ENCODE peak calls at places on chromosomes 7 and 10, in eight cellular contexts. One of them, this sample, is unnamed.

GRCh38 chr10:49282879-49283321 is 16.1 kb upstream of the C10orf71 start:
- DNase-seq in IMR-90: no peak
- DNase-seq in NB4: peak
- DNase-seq in PC-3: no peak
- DNase-seq in psoas muscle: peak
- DNase-seq in foreskin keratinocyte: no peak
- DNase-seq in endothelial cell: no peak
- DNase-seq in CD4-positive, alpha-beta T cell: no peak
- DNase-seq in this sample: no peak

GRCh38 chr7:114412548-114412947 is 2.1 kb upstream of the FOXP2 start:
- DNase-seq in PC-3: no peak
- DNase-seq in endothelial cell: no peak
- DNase-seq in NB4: no peak
- DNase-seq in psoas muscle: no peak
- DNase-seq in foreskin keratinocyte: no peak
- DNase-seq in IMR-90: no peak
- DNase-seq in CD4-positive, alpha-beta T cell: no peak
- DNase-seq in this sample: no peak

GRCh38 chr7:108045154-108045553 is 42.2 kb upstream of the LAMB1 start:
- DNase-seq in foreskin keratinocyte: no peak
- DNase-seq in psoas muscle: no peak
- DNase-seq in NB4: no peak
- DNase-seq in CD4-positive, alpha-beta T cell: no peak
- DNase-seq in IMR-90: peak
- DNase-seq in PC-3: no peak
- DNase-seq in endothelial cell: no peak
- DNase-seq in this sample: no peak

GRCh38 chr7:112080441-112080840 is 125.8 kb downstream of the DOCK4 start:
- DNase-seq in foreskin keratinocyte: peak
- DNase-seq in endothelial cell: no peak
- DNase-seq in psoas muscle: no peak
- DNase-seq in CD4-positive, alpha-beta T cell: no peak
- DNase-seq in PC-3: peak
- DNase-seq in IMR-90: peak
- DNase-seq in NB4: peak
- DNase-seq in this sample: no peak

GRCh38 chr10:85666987-85667386 is 699.6 kb downstream of the GRID1 start:
- DNase-seq in IMR-90: no peak
- DNase-seq in foreskin keratinocyte: no peak
- DNase-seq in NB4: no peak
- DNase-seq in CD4-positive, alpha-beta T cell: no peak
- DNase-seq in psoas muscle: no peak
- DNase-seq in endothelial cell: no peak
- DNase-seq in PC-3: no peak
- DNase-seq in this sample: no peak

GRCh38 chr7:71925663-71926062 is 486.5 kb downstream of the CALN1 start:
- DNase-seq in NB4: peak
- DNase-seq in foreskin keratinocyte: no peak
- DNase-seq in IMR-90: no peak
- DNase-seq in PC-3: no peak
- DNase-seq in psoas muscle: no peak
- DNase-seq in CD4-positive, alpha-beta T cell: no peak
- DNase-seq in endothelial cell: no peak
- DNase-seq in this sample: no peak

GRCh38 chr7:135939268-135939667 is 37.9 kb downstream of the MTPN start:
- DNase-seq in PC-3: no peak
- DNase-seq in endothelial cell: no peak
- DNase-seq in CD4-positive, alpha-beta T cell: no peak
- DNase-seq in foreskin keratinocyte: no peak
- DNase-seq in NB4: no peak
- DNase-seq in psoas muscle: no peak
- DNase-seq in IMR-90: no peak
- DNase-seq in this sample: no peak

GRCh38 chr10:96740579-96741281 is 20.4 kb upstream of the PIK3AP1 start:
- DNase-seq in IMR-90: no peak
- DNase-seq in NB4: peak
- DNase-seq in CD4-positive, alpha-beta T cell: no peak
- DNase-seq in endothelial cell: no peak
- DNase-seq in psoas muscle: peak
- DNase-seq in PC-3: no peak
- DNase-seq in foreskin keratinocyte: no peak
- DNase-seq in this sample: no peak

GRCh38 chr7:129713544-129713943 is 102.0 kb downstream of the NRF1 start:
- DNase-seq in IMR-90: no peak
- DNase-seq in CD4-positive, alpha-beta T cell: no peak
- DNase-seq in endothelial cell: no peak
- DNase-seq in PC-3: no peak
- DNase-seq in psoas muscle: no peak
- DNase-seq in NB4: no peak
- DNase-seq in foreskin keratinocyte: no peak
- DNase-seq in this sample: no peak

DNA sequence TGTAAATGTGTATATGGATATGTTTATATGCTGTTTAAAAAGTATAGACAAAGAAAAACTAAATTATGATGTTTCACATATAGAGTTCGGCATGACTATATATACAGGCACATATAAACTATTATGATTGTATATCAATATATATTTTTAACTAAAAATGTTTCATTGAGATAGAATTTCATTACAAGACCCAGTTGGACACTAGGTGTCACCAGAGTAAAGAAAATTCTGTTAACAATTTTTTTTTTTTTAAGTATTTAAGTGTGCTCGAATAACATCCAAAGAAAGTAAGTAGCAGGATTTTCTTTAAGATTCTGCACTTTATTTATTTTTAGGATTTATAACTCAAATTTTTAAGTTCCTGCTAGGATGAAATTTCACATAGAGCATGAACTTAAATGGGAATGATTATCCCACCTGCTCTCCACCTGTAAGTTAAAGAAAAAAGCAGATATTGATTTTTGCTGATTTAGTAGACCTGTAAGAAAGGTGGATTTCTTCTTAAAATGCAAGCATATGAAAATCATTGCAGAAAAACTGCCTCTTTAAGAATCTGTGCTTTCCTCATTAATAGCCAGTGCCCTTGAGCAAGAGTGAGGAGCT is 961.5 kb downstream of the PCDH15 start:
- DNase-seq in NB4: peak
- DNase-seq in CD4-positive, alpha-beta T cell: no peak
- DNase-seq in psoas muscle: no peak
- DNase-seq in endothelial cell: no peak
- DNase-seq in PC-3: peak
- DNase-seq in IMR-90: peak
- DNase-seq in foreskin keratinocyte: peak
- DNase-seq in this sample: no peak
- TF ChIP-seq CTCF in NB4: no peak
- TF ChIP-seq CTCF in CD4-positive, alpha-beta T cell: no peak
- TF ChIP-seq CTCF in psoas muscle: peak
- TF ChIP-seq CTCF in endothelial cell: peak
- TF ChIP-seq CTCF in PC-3: peak
- TF ChIP-seq CTCF in IMR-90: peak
- TF ChIP-seq CTCF in foreskin keratinocyte: peak
- TF ChIP-seq CTCF in this sample: peak

GRCh38 chr10:14954934-14955333 is 1.0 kb upstream of the DCLRE1C start:
- DNase-seq in IMR-90: no peak
- DNase-seq in PC-3: no peak
- DNase-seq in NB4: no peak
- DNase-seq in CD4-positive, alpha-beta T cell: no peak
- DNase-seq in foreskin keratinocyte: no peak
- DNase-seq in endothelial cell: no peak
- DNase-seq in psoas muscle: no peak
- DNase-seq in this sample: no peak

GRCh38 chr10:14949291-14949690 is 4.6 kb downstream of the DCLRE1C start:
- DNase-seq in PC-3: no peak
- DNase-seq in IMR-90: no peak
- DNase-seq in endothelial cell: no peak
- DNase-seq in NB4: peak
- DNase-seq in CD4-positive, alpha-beta T cell: no peak
- DNase-seq in foreskin keratinocyte: no peak
- DNase-seq in psoas muscle: no peak
- DNase-seq in this sample: no peak

GRCh38 chr10:14952851-14953451 is 945 bp downstream of the DCLRE1C start:
- DNase-seq in endothelial cell: peak
- DNase-seq in foreskin keratinocyte: no peak
- DNase-seq in CD4-positive, alpha-beta T cell: no peak
- DNase-seq in psoas muscle: no peak
- DNase-seq in NB4: peak
- DNase-seq in IMR-90: peak
- DNase-seq in PC-3: no peak
- DNase-seq in this sample: no peak

GRCh38 chr10:14954001-14954770 is at the start of gene DCLRE1C:
- DNase-seq in psoas muscle: peak
- DNase-seq in endothelial cell: peak
- DNase-seq in NB4: peak
- DNase-seq in CD4-positive, alpha-beta T cell: peak
- DNase-seq in PC-3: peak
- DNase-seq in foreskin keratinocyte: peak
- DNase-seq in IMR-90: peak
- DNase-seq in this sample: peak

DNA sequence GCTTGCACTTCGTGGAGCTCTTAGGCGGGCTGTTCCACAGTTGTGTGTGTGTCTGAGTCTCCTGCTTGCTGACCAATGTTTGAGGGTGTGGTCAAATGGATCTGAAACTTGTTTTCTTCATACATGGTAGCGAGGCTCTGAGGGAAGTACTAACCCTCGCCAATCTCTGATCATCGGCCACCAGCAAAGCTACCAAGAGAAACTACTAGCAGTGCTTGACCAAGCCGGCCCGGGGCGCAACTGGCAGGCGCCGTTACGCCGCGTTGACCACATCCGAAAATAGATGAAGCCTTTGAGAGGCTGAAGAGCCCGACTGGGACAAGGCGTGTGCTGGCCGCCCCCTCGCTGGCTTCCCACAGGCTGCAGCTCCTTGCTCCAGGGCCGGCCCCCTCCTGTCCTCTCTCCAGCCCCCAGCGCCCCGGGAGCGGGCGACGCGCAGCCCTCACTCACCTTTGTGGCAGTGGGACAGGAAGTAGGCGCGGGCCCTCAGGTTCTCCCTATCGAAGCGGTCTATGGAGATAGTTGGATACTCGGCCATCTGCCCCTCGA is 370 bp downstream of the DCLRE1C start:
- DNase-seq in PC-3: peak
- DNase-seq in CD4-positive, alpha-beta T cell: no peak
- DNase-seq in psoas muscle: peak
- DNase-seq in IMR-90: peak
- DNase-seq in NB4: peak
- DNase-seq in endothelial cell: peak
- DNase-seq in foreskin keratinocyte: peak
- DNase-seq in this sample: no peak
- TF ChIP-seq CTCF in PC-3: no peak
- TF ChIP-seq CTCF in CD4-positive, alpha-beta T cell: no peak
- TF ChIP-seq CTCF in psoas muscle: peak
- TF ChIP-seq CTCF in IMR-90: peak
- TF ChIP-seq CTCF in NB4: no peak
- TF ChIP-seq CTCF in endothelial cell: no peak
- TF ChIP-seq CTCF in foreskin keratinocyte: peak
- TF ChIP-seq CTCF in this sample: peak

GRCh38 chr7:4445777-4446176 is 236.3 kb upstream of the FOXK1 start:
- DNase-seq in IMR-90: no peak
- DNase-seq in psoas muscle: no peak
- DNase-seq in NB4: no peak
- DNase-seq in endothelial cell: no peak
- DNase-seq in CD4-positive, alpha-beta T cell: no peak
- DNase-seq in PC-3: no peak
- DNase-seq in foreskin keratinocyte: no peak
- DNase-seq in this sample: no peak
- TF ChIP-seq CTCF in IMR-90: no peak
- TF ChIP-seq CTCF in psoas muscle: no peak
- TF ChIP-seq CTCF in NB4: no peak
- TF ChIP-seq CTCF in endothelial cell: no peak
- TF ChIP-seq CTCF in CD4-positive, alpha-beta T cell: no peak
- TF ChIP-seq CTCF in PC-3: no peak
- TF ChIP-seq CTCF in foreskin keratinocyte: no peak
- TF ChIP-seq CTCF in this sample: no peak

DNA sequence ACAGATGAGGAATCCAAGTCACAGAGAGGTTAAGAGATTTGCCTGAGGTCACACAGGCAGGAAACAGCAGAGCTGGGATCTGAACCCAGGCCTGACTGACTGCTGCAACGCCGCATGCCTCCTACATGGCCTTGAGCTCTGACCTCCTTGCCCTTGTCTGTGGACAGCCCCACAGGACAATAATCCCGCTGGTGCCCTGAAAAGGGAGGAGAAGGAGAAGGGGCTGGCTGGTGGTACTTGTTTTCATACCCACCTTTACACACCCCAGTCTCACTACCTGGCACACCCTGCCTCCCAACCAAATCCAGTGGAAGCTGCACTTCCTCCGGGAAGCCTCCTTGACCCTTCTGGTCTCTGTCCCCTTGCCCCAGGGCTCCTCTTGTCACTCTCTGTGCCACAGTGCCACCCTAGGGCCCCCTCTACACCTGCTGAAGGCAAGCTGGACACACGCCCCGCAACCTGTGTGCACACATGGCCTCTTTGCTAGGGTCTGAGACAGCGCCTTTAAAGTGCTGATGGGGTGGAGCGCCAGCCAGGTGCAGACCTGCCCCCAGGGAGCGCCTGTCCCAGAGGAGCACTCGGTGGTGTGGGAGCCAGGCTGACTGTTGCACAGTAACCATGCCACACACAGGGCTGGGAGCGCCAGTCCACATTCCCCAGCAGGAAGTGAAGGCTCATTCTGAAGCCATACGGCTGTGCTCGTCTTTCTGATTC is 38.6 kb downstream of the ZCCHC24 start:
- DNase-seq in foreskin keratinocyte: no peak
- DNase-seq in NB4: no peak
- DNase-seq in PC-3: no peak
- DNase-seq in psoas muscle: no peak
- DNase-seq in endothelial cell: no peak
- DNase-seq in CD4-positive, alpha-beta T cell: no peak
- DNase-seq in IMR-90: no peak
- DNase-seq in this sample: no peak
- TF ChIP-seq CTCF in foreskin keratinocyte: no peak
- TF ChIP-seq CTCF in NB4: no peak
- TF ChIP-seq CTCF in PC-3: no peak
- TF ChIP-seq CTCF in psoas muscle: no peak
- TF ChIP-seq CTCF in endothelial cell: no peak
- TF ChIP-seq CTCF in CD4-positive, alpha-beta T cell: no peak
- TF ChIP-seq CTCF in IMR-90: no peak
- TF ChIP-seq CTCF in this sample: no peak

GRCh38 chr10:7541137-7542087 is 125.4 kb downstream of the ITIH5 start:
- DNase-seq in PC-3: no peak
- DNase-seq in CD4-positive, alpha-beta T cell: no peak
- DNase-seq in NB4: no peak
- DNase-seq in endothelial cell: no peak
- DNase-seq in IMR-90: peak
- DNase-seq in foreskin keratinocyte: no peak
- DNase-seq in psoas muscle: peak
- DNase-seq in this sample: peak
- TF ChIP-seq CTCF in PC-3: no peak
- TF ChIP-seq CTCF in CD4-positive, alpha-beta T cell: no peak
- TF ChIP-seq CTCF in NB4: no peak
- TF ChIP-seq CTCF in endothelial cell: no peak
- TF ChIP-seq CTCF in IMR-90: no peak
- TF ChIP-seq CTCF in foreskin keratinocyte: no peak
- TF ChIP-seq CTCF in psoas muscle: no peak
- TF ChIP-seq CTCF in this sample: peak